ENCODE peak calls at places on chromosomes 1 and 21, in six cellular contexts. Y is hepatocyte, M is dorsolateral prefrontal cortex, J is osteoblast, A is right lobe of liver, F is pancreas. C is an unnamed sample.

GRCh38 chr1:168939131-168939946 is 167.2 kb upstream of the ATP1B1 start:
- DNase-seq in Y (peak), M (no peak), J (no peak), A (no peak), F (no peak), C (peak)

GRCh38 chr1:27666791-27667254 is 5.2 kb downstream of the IFI6 start:
- DNase-seq in Y (no peak), M (no peak), J (peak), A (no peak), F (no peak), C (no peak)

GRCh38 chr1:154961497-154962237 is at the start of gene PYGO2:
- DNase-seq in Y (peak), M (peak), J (peak), A (peak), F (peak), C (no peak)

GRCh38 chr1:24351918-24352637 is 32.9 kb downstream of the GRHL3 start:
- DNase-seq in Y (peak), M (no peak), J (no peak), A (no peak), F (no peak), C (no peak)

GRCh38 chr21:33975548-33976081 is 60.0 kb upstream of the ATP5PO start:
- DNase-seq in Y (peak), M (no peak), J (peak), A (no peak), F (no peak), C (peak)

GRCh38 chr1:59776960-59777852 is 37.5 kb upstream of the HOOK1 start:
- DNase-seq in Y (no peak), M (no peak), J (peak), A (no peak), F (no peak), C (no peak)

GRCh38 chr21:38839683-38840286 is 34.1 kb downstream of the ETS2 start:
- DNase-seq in Y (no peak), M (no peak), J (peak), A (no peak), F (no peak), C (peak)

GRCh38 chr21:16285646-16286223 is 556.0 kb downstream of the USP25 start:
- DNase-seq in Y (no peak), M (no peak), J (no peak), A (no peak), F (no peak), C (no peak)

GRCh38 chr1:217917277-217917887 is 286.2 kb downstream of the SPATA17 start:
- DNase-seq in Y (no peak), M (no peak), J (no peak), A (no peak), F (no peak), C (no peak)

GRCh38 chr1:246166841-246167240 is 340.2 kb downstream of the SMYD3 start:
- DNase-seq in Y (no peak), M (no peak), J (no peak), A (no peak), F (no peak), C (no peak)

GRCh38 chr1:44881011-44881632 is 38.1 kb upstream of the PTCH2 start:
- DNase-seq in Y (no peak), M (peak), J (peak), A (no peak), F (no peak), C (peak)

GRCh38 chr1:19765623-19766022 is 34.1 kb downstream of the TMCO4 start:
- DNase-seq in Y (peak), M (no peak), J (peak), A (no peak), F (no peak), C (peak)

GRCh38 chr1:11571906-11572616 is 82.2 kb downstream of the FBXO2 start:
- DNase-seq in Y (no peak), M (no peak), J (no peak), A (no peak), F (no peak), C (no peak)

GRCh38 chr1:247966520-247967204 is 1.6 kb downstream of the OR2AK2 start:
- DNase-seq in Y (no peak), M (no peak), J (no peak), A (no peak), F (no peak), C (no peak)

GRCh38 chr1:108829498-108829916 is 27.4 kb downstream of the AKNAD1 start:
- DNase-seq in Y (no peak), M (no peak), J (no peak), A (peak), F (no peak), C (no peak)

DNA sequence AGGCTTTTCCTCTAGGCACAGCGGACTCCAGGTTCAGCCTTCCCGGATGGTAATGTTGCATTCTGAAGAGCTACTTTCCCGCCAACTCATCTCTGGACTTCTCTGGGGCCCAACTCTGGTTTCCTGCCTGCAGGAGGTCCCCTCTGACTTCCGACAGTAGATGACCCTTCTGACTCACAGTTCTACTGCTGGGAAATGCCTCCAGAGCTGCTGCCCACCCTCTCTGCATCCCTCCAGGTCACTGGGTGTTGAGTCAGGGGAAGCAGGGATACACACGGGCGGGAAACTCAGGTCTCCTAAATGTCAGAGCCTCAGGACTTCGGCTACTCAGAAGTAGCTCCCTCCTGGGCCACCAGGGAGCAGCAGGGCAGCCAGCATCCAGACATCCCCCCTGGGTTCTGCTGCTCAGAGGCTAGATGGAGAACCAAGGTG is 2.1 kb upstream of the KIF21B start:
- DNase-seq in Y (no peak), M (no peak), J (peak), A (no peak), F (no peak), C (no peak)
- TF ChIP-seq CTCF in Y (peak), M (no peak), J (peak), A (no peak), F (no peak), C (no peak)

GRCh38 chr1:226711976-226712778 is 26.9 kb downstream of the ITPKB start:
- DNase-seq in Y (no peak), M (no peak), J (no peak), A (no peak), F (no peak), C (no peak)

GRCh38 chr1:226716577-226716976 is 22.5 kb downstream of the ITPKB start:
- DNase-seq in Y (no peak), M (no peak), J (no peak), A (no peak), F (no peak), C (no peak)

GRCh38 chr1:226717256-226717909 is 21.7 kb downstream of the ITPKB start:
- DNase-seq in Y (no peak), M (no peak), J (no peak), A (peak), F (no peak), C (no peak)

GRCh38 chr1:226712779-226713420 is 26.2 kb downstream of the ITPKB start:
- DNase-seq in Y (no peak), M (no peak), J (no peak), A (no peak), F (no peak), C (no peak)

DNA sequence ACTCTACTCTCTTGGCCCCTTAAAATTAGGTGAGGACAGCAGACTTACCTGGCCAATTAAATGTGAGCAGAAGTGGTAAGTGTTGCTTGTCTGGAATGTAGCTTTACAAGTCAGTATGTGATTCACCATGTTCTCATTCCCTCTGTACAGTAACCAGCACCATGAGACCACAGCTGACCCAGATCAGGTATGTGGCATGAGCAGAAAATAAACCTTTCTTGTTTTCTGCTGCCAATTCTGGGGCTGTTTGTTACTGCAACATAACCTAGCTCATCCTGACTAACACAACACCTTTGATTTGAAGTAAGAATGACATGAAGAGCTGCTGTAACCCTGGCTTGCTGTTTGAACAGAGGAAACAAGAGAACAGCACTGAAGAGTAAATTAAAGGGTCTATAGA is 24.9 kb downstream of the ITPKB start:
- DNase-seq in Y (no peak), M (no peak), J (no peak), A (no peak), F (no peak), C (peak)
- H3K27ac ChIP-seq in Y (no peak), M (no peak), J (no peak), A (no peak), F (no peak), C (no peak)

GRCh38 chr1:121518726-121519041 is 333.9 kb downstream of the SRGAP2C start:
- DNase-seq in Y (no peak), M (no peak), J (peak), A (no peak), F (no peak), C (peak)

GRCh38 chr1:121516279-121516967 is 331.6 kb downstream of the SRGAP2C start:
- DNase-seq in Y (no peak), M (no peak), J (no peak), A (peak), F (no peak), C (no peak)

GRCh38 chr1:121522061-121522759 is 337.4 kb downstream of the SRGAP2C start:
- DNase-seq in Y (peak), M (no peak), J (no peak), A (peak), F (peak), C (no peak)

GRCh38 chr1:121517586-121518230 is 332.9 kb downstream of the SRGAP2C start:
- DNase-seq in Y (no peak), M (no peak), J (peak), A (no peak), F (no peak), C (no peak)

DNA sequence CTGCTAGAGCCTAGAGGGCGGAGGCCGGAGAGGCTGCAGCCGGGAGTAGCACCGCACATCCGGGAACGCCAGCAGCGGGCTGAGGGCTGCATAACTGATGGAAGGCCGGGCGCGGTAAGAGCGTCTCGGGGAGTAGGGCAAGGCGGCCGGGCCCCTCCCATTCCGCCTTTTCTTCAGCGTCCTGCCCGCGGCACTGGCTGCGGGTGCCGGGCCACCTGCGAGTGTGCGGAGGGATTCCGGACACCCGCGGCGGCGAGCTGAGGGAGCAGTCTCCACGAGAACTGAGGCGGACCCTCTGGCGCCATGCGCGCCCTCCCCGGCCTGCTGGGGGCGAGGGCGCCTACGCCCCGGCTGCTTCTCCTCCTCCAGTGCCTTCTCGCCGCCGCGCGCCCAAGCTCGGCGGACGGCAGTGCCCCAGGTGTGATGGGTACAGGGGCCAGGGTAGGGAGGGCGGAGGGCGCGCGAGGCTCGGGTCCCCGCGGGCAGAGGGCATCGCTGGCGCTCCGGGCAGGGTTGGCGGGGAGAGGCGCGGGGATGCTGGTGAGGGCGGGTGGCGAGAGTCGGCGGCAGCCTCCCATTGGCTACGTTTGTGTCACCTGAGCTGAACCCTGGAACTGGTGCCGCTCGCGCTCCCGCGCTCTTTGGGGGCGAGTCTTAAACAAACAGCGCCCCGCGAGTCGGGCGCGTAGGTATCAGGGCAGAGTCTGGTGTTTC is 334.4 kb downstream of the SRGAP2C start:
- DNase-seq in Y (peak), M (peak), J (peak), A (peak), F (peak), C (peak)
- TF ChIP-seq CTCF in Y (no peak), M (no peak), J (no peak), A (no peak), F (no peak), C (no peak)

GRCh38 chr1:213613549-213613948 is 374.2 kb upstream of the PROX1 start:
- DNase-seq in Y (no peak), M (no peak), J (no peak), A (no peak), F (no peak), C (no peak)

GRCh38 chr1:213619026-213619425 is 368.7 kb upstream of the PROX1 start:
- DNase-seq in Y (no peak), M (no peak), J (no peak), A (no peak), F (no peak), C (no peak)

GRCh38 chr1:213618094-213618493 is 369.7 kb upstream of the PROX1 start:
- DNase-seq in Y (no peak), M (no peak), J (no peak), A (no peak), F (no peak), C (no peak)

GRCh38 chr1:213615226-213615881 is 372.4 kb upstream of the PROX1 start:
- DNase-seq in Y (no peak), M (no peak), J (no peak), A (no peak), F (no peak), C (no peak)

GRCh38 chr1:213617133-213617532 is 370.6 kb upstream of the PROX1 start:
- DNase-seq in Y (no peak), M (no peak), J (no peak), A (no peak), F (no peak), C (no peak)
- H3K27ac ChIP-seq in Y (no peak), M (no peak), J (no peak), A (no peak), F (no peak), C (no peak)

DNA sequence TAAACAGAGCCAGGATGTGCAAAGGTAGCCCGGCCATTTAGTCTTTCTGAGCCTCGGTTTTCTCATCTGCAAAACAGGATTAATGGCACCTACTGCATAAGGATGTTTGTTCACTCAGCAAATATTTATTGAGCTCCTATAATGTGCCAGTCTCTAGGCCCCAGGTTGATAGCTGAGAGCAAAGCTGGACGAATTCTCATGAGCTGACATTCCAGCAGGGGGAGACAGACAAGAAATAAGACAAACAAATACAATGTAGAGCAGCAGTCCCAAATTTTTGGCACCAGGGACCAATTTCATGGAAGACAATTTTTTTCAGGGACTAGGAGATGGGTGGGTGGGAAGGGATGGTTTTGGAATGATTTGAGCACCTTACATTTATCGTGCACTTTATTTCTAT is 74.3 kb upstream of the PAX7 start:
- DNase-seq in Y (no peak), M (no peak), J (no peak), A (no peak), F (no peak), C (peak)
- TF ChIP-seq CTCF in Y (peak), M (no peak), J (peak), A (peak), F (no peak), C (peak)

DNA sequence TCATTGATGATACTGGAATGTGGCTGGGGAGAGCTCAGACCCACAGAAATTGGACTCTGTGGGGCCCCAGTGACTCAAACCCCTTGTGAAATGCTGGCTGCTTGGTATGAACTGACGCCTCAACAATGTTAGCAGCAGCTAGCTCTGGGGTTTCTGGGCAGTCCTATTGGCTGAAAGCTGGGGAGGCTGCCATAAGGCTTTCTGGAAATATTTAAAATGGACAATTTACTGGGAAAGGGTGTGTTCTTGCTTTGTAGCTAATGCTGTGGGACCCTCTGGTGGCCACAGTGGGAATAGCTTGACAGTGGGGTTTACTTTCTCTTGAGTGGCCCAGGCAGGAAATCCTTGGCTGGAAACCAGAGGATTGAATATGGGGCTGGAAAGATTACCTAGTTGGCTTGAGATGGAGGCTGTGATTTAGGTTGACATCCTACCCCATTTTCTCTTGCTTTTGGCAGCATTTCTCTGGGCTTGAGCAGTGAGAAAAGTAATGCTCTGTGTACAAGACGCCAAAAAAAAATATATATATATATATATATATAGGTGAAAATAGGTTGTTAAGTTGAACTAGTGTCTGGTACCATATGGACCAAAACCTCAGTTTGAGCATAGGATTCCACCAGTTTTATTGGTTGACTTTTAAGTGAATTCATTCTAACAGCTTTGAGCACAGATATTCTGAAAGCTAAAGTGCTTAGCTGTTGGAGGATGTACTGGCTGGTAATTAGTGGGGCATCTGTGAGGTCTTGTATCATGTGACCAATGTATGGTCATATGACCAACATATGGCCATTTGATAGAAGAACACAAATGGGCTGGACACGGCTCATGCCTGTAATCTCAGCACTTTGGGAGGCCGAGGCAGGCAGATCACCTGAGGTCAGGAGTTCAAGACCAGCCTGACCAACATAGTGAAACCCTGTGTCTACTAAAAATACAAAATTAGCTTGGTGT is 8.2 kb upstream of the S100A10 start:
- DNase-seq in Y (peak), M (peak), J (no peak), A (peak), F (peak), C (peak)
- H3K27ac ChIP-seq in Y (peak), M (no peak), J (peak), A (no peak), F (no peak), C (peak)

DNA sequence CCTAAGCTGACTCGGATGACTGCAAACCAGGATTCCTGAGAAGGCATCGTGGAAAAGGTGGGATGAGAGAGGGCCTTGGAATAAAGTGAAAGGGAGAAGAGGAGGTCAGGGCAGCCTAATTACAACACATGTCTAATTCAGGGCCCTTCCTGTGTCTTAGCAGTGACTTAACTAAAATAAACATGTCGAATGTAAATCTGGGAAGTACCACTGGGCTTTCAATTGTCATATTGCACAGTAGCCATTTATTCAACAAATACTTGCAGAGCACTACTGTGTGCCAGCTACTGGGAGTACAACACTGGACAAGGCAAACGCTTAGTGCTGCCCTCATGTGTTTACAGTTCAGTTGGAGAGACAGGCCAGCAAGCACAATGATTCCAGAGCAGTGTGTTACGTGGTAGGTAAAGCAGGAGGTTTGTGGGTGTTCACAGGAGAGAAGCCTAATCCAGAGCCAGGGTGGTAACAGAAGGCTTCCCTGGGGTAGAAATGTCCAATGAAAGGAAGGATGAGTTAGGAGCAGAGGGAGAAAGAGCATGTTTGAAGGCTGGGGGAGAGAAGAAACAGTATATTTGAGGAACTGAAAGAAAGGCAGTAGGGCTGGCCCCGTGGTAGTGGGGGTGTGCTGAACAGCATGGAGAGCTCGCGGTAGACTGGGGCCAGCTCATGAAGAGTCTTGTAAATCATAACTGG is 38.0 kb upstream of the RASAL2 start:
- DNase-seq in Y (peak), M (no peak), J (no peak), A (peak), F (no peak), C (no peak)
- TF ChIP-seq CTCF in Y (peak), M (no peak), J (peak), A (peak), F (no peak), C (no peak)

DNA sequence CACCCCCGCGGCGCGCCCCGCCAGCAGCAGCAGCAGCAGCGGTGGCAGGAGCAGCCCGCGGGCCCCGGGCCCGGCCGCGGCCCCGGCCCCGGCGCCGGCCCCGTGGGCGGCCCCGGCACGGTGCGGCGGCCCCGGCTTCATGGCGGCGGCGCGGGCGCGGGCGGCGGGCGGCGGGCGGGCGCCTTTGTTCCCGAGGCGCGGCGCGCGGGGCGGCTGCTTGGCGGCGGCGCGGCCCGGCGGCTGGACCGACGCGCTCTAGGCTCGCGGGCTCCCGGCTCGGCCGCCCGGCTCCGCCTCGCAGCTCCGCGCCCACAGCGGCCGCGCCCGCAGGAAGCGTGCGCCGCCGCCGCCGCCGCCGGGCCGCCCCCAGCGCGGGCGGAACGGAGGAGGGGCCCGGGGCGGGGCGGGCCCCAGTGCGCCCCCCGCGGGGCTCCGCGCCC is at the start of gene SDC3:
- DNase-seq in Y (peak), M (peak), J (peak), A (peak), F (no peak), C (peak)
- H3K27ac ChIP-seq in Y (no peak), M (no peak), J (no peak), A (peak), F (no peak), C (peak)

C was measured in RWPE1.